ENCODE peak calls at places on chromosomes 11 and 22, in four cellular contexts. X is IMR-90, V is left ventricle myocardium inferior, M is SK-N-SH. J is an unnamed sample.

GRCh38 chr22:43242627-43243026 is 55.7 kb upstream of the TTLL12 start:
- DNase-seq in V (no peak), M (no peak), X (no peak), J (no peak)

GRCh38 chr11:104073950-104074349 is 37.5 kb downstream of the DDI1 start:
- DNase-seq in X (peak; percentile 58), V (no peak), M (no peak), J (peak; percentile 43)

GRCh38 chr11:129291556-129291955 is 84.1 kb upstream of the BARX2 start:
- DNase-seq in V (no peak), M (no peak), X (no peak), J (no peak)

GRCh38 chr11:6608726-6609501 is 3.1 kb downstream of the TAF10 start:
- DNase-seq in M (no peak), V (no peak), X (no peak), J (no peak)

GRCh38 chr22:45072322-45072903 is 62.6 kb upstream of the PHF21B start:
- DNase-seq in X (peak; percentile 81), M (no peak), V (no peak), J (peak; percentile 91)

GRCh38 chr11:128125723-128126122 is 461.6 kb downstream of the ETS1 start:
- DNase-seq in X (no peak), M (no peak), V (no peak), J (no peak)

GRCh38 chr11:7116370-7116769 is 27.6 kb downstream of the RBMXL2 start:
- DNase-seq in X (no peak), V (no peak), M (no peak), J (no peak)

GRCh38 chr11:64107300-64107699 is 58.6 kb downstream of the MACROD1 start:
- DNase-seq in M (no peak), V (no peak), X (no peak), J (no peak)

GRCh38 chr11:33545941-33546340 is 154.7 kb downstream of the C11orf91 start:
- DNase-seq in M (no peak), V (no peak), X (peak; percentile 57), J (no peak)

DNA sequence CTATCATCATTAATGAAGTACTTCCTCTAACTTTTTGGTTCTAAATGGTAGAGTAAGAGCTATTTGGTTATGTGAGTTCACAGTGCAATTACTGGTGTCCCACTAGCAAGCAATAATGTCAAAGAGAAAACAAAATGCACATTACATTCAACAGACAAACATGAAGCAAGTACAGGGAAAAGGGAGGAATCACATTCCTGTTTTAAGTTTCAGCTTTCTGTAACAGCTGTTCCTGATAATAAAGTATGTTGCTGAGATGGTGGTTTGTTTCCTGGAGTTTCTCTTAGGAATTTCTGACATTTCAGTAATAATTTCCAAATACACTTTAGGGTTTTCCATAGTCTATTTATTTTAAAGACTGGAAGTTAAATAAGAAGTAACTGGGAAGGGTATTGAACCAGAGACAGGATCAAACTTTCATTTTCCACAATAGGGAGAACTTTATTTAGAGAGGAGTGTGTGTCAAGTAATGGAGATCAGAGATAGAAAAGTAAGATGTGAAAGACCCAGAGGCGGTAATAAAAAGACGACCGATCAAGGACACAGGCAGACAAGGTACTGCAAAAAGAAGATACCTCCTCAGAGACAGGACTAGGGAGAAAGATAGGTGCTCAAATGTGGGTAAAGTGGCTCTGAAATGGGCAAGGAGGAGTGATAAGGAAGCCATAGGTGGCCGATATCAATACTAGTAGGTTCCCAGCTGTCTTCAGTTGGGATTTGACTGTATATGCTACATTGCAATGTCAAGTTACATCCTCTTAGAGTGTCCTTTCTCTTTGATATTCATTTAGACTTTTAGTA is 20.8 kb upstream of the CLNS1A start:
- DNase-seq in V (no peak), X (peak; percentile 64), M (no peak), J (no peak)
- H3K36me3 ChIP-seq in V (no peaks in the 10 kb centered on the region), X (no peaks in the 10 kb centered on the region), M (no peaks in the 10 kb centered on the region), J (no peaks in the 10 kb centered on the region)

DNA sequence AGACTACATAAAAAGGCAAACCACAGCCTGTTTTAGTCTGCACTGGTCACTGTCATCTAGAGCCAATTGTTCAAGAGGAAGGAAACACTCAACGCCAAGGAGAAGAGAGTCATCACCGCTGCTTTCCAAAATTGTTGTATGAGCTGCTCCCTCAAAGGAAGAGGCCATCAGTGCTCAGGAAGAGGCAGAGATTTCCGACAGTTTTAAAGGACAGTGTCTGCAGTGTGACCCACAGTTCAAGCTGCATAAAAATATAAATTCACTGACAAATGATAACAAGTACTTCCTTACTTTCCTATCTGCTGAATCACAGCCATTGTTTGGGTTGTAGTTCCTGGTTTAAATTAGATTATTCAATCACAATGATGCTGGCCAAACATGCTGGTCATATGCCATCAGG is 16.4 kb downstream of the PRCP start:
- DNase-seq in X (peak; percentile 14), M (peak; percentile 43), V (no peak), J (peak; percentile 8)
- H3K4me3 ChIP-seq in X (no peak overlapping the region), M (no peak overlapping the region), V (no peak overlapping the region), J (no peak overlapping the region)

GRCh38 chr22:49662681-49663080 is 165.0 kb downstream of the BRD1 start:
- DNase-seq in M (no peak), V (no peak), X (no peak), J (no peak)
- H3K9me3 ChIP-seq in M (no peaks in the 10 kb centered on the region), V (no peaks in the 10 kb centered on the region), X (peaks cover 33% of the 10 kb centered on the region), J (no peaks in the 10 kb centered on the region)

GRCh38 chr22:21791635-21792625 is 56.3 kb upstream of the YPEL1 start:
- DNase-seq in X (peak; percentile 62), M (no peak), V (no peak), J (no peak)
- H3K36me3 ChIP-seq in X (peaks cover 23% of the 10 kb centered on the region), M (peaks cover 46% of the 10 kb centered on the region), V (peaks cover 52% of the 10 kb centered on the region), J (peaks cover 20% of the 10 kb centered on the region)

DNA sequence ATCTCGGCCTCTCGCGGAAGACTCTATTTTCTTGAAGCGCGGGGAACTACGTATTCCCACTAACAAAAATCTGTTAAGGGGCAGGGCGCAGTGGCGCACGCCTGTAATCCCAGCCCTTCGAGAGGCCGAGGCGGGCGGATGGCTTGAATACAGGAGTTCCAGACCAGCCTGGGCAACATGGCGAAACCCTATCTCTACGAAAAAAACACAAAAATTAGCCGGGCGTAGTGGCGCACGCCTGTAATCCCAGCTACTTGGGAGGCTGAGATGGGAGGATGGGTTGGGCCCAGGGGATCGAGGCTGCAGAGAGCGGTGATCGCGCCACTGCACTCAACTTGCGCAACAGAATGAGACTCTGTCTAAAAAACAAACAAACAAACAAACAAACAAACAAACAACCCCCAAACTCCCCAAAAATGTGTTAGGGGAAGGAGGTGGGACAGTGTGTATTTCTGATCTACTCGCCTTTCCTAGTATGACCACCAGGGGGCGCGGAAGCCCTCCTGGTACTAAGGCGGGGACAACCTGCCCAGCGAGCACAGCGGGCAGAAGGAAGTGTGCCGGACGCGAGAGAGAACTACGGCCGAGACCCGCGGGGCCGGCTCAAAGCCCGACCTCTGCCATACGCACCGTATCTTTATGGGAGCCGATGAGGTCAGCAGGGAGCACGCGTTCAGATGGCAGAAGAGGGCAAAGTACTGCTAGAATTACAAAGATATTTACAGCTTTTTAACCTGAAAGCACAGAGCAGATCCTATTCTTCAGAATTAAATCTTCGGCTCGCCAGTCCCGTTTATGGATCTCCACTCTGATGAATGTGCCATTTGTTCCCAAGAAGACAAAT is 1.3 kb upstream of the STX3 start:
- DNase-seq in V (peak; percentile 87), M (peak; percentile 89), X (peak; percentile 63), J (peak; percentile 77)
- H3K4me3 ChIP-seq in V (peak overlapping the region; percentile 97), M (peak overlapping the region; percentile 90), X (peak overlapping the region; percentile 83), J (peak overlapping the region; percentile 70)

GRCh38 chr11:2825261-2825885 is 60.2 kb downstream of the CDKN1C start:
- DNase-seq in X (peak; percentile 74), V (peak; percentile 85), M (no peak), J (peak; percentile 37)

GRCh38 chr11:2827256-2827655 is 58.3 kb downstream of the CDKN1C start:
- DNase-seq in V (peak; percentile 15), X (peak; percentile 7), M (no peak), J (no peak)

GRCh38 chr11:2824851-2825250 is 60.7 kb downstream of the CDKN1C start:
- DNase-seq in X (no peak), V (peak; percentile 40), M (no peak), J (no peak)

GRCh38 chr11:2826679-2827056 is 58.9 kb downstream of the CDKN1C start:
- DNase-seq in X (no peak), M (no peak), V (peak; percentile 17), J (no peak)

DNA sequence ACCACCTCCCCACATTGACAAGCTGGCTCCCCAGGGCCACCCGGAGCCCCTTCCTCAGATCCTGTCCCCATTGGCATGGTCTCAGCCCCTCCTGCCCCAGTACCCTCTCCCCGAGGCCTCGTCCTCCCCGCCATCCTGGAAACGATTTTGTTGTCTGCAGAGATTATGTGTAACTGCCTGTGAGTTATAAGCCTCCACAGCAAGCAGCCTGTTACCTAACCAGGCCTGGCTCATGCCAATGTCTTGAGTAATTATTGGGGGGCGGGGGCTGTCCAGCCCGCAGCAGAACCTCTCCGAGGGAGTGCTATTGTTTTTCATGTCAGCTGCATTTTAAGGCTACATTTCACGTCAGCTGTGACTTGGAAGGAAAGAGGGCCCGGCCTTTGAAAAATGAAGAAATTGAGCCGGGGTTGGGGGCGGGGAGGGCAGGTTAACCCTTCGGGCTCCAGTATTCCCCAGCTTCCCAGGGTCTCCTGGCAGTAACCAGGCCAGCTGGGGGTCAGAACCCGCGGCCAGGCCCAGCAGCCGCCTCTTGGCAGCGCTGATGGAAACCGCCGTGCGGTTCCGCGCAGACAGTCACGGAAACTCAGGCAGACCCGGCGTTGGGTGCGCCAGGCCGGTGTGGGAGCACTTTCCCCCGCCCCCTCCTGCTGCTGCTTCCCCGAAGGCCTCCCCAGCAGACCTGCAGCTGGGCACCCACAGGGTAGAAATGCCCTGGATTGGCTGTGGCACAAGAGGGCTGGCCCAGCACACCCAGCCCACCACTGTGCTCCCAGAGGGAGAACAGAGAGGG is 59.5 kb downstream of the CDKN1C start:
- DNase-seq in V (peak; percentile 60), M (peak; percentile 38), X (peak; percentile 95), J (peak; percentile 80)
- H3K9me3 ChIP-seq in V (peaks cover 18% of the 10 kb centered on the region), M (peaks cover 3% of the 10 kb centered on the region), X (peaks cover 13% of the 10 kb centered on the region), J (no peaks in the 10 kb centered on the region)

GRCh38 chr22:19352766-19353165 is 61.2 kb upstream of the CLTCL1 start:
- DNase-seq in X (no peak), M (no peak), V (no peak), J (no peak)
- H3K36me3 ChIP-seq in X (peaks cover 67% of the 10 kb centered on the region), M (peaks cover 18% of the 10 kb centered on the region), V (peaks cover 94% of the 10 kb centered on the region), J (peaks cover 59% of the 10 kb centered on the region)

GRCh38 chr22:37487129-37487528 is 945 bp upstream of the MFNG start:
- DNase-seq in M (no peak), V (no peak), X (no peak), J (no peak)
- H3K4me3 ChIP-seq in M (no peak overlapping the region), V (no peak overlapping the region), X (no peak overlapping the region), J (no peak overlapping the region)

DNA sequence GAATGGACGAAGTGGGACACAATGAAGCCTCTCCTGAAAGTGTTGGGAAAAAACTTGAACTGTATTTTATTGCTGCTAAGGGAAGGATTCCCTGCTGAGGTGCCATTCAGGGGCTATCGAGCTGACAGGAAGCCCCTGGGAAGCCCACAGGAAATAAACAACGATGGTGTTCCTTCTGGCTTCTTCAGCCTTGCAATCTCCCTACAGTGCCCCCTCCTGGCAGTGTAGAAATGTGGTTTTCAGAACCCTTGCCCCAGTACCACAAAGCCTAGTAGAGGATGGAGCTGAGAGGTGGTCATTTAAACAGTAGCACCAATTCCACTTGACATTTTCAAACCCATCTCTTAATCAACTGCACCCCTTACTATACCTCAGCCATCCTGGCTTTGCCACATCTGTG is 676.7 kb upstream of the ARHGAP42 start:
- DNase-seq in V (no peak), M (no peak), X (no peak), J (no peak)
- H3K9me3 ChIP-seq in V (peaks cover 4% of the 10 kb centered on the region), M (no peaks in the 10 kb centered on the region), X (peaks cover 8% of the 10 kb centered on the region), J (no peaks in the 10 kb centered on the region)

J was measured in MG63.